ENCODE peak calls at places on chromosome X, in ten cellular contexts. Z is memory B cell; Q is ovary; P is cardiac fibroblast; U is neuronal stem cell; X is T1000; M is Caki2; C is tibial artery; J is RKO; D is stimulated activated naive CD4-positive, alpha-beta T cell. B is an unnamed sample.

GRCh38 chrX:44503550-44503949 is 39.1 kb downstream of the FUNDC1 start:
- DNase-seq in Z (no peak), Q (no peak), P (no peak), U (no peak), X (no peak), M (no peak), C (no peak), J (no peak), D (no peak), B (no peak)

GRCh38 chrX:13759152-13759718 is 24.7 kb downstream of the OFD1 start:
- DNase-seq in Z (peak; percentile 21), Q (no peak), P (no peak), U (no peak), X (no peak), M (no peak), C (no peak), J (no peak), D (no peak), B (no peak)

GRCh38 chrX:110133735-110134370 is 130.9 kb downstream of the TMEM164 start:
- DNase-seq in Z (no peak), Q (no peak), P (no peak), U (no peak), X (no peak), M (no peak), C (no peak), J (no peak), D (no peak), B (no peak)

GRCh38 chrX:102833136-102833535 is 103.9 kb upstream of the RAB40AL start:
- DNase-seq in Z (no peak), Q (no peak), P (peak; percentile 13), U (no peak), X (no peak), M (no peak), C (no peak), J (no peak), D (no peak), B (no peak)

GRCh38 chrX:97685753-97686152 is 802.0 kb downstream of the RPA4 start:
- DNase-seq in Z (no peak), Q (no peak), P (peak; percentile 55), U (no peak), X (no peak), M (peak; percentile 11), C (no peak), J (peak; percentile 50), D (no peak), B (no peak)

GRCh38 chrX:41516995-41517660 is 70.0 kb downstream of the NYX start:
- DNase-seq in Z (no peak), Q (no peak), P (no peak), U (no peak), X (no peak), M (no peak), C (no peak), J (no peak), D (no peak), B (no peak)

GRCh38 chrX:39152106-39152649 is 350.9 kb downstream of the MID1IP1 start:
- DNase-seq in Z (peak; percentile 26), Q (peak; percentile 24), P (peak; percentile 4), U (peak; percentile 18), X (no peak), M (no peak), C (no peak), J (peak; percentile 5), D (peak; percentile 16), B (no peak)

GRCh38 chrX:24242649-24243556 is 71.0 kb downstream of the SUPT20HL2 start:
- DNase-seq in Z (peak; percentile 2), Q (no peak), P (peak; percentile 97), U (no peak), X (no peak), M (no peak), C (peak; percentile 86), J (no peak), D (no peak), B (no peak)

GRCh38 chrX:119062750-119063374 is 9.9 kb upstream of the CT47C1 start:
- DNase-seq in Z (no peak), Q (no peak), P (peak; percentile 28), U (peak; percentile 5), X (no peak), M (no peak), C (no peak), J (no peak), D (no peak), B (no peak)

GRCh38 chrX:16196829-16197228 is 29.5 kb downstream of the MAGEB17 start:
- DNase-seq in Z (no peak), Q (no peak), P (no peak), U (no peak), X (no peak), M (no peak), C (no peak), J (no peak), D (no peak), B (no peak)

GRCh38 chrX:2701600-2701999 is 10.5 kb downstream of the CD99 start:
- DNase-seq in Z (no peak), Q (no peak), P (no peak), U (no peak), X (no peak), M (no peak), C (no peak), J (no peak), D (no peak), B (no peak)

GRCh38 chrX:29535212-29536162 is 679.9 kb upstream of the MAGEB2 start:
- DNase-seq in Z (no peak), Q (no peak), P (peak; percentile 21), U (no peak), X (no peak), M (no peak), C (no peak), J (no peak), D (no peak), B (no peak)

GRCh38 chrX:4850312-4850711 is 1136.9 kb upstream of the PRKX start:
- DNase-seq in Z (no peak), Q (no peak), P (no peak), U (no peak), X (no peak), M (no peak), C (no peak), J (no peak), D (no peak), B (no peak)

GRCh38 chrX:2351999-2352995 is 148.5 kb downstream of the DHRSX start:
- DNase-seq in Z (no peak), Q (no peak), P (peak; percentile 71), U (no peak), X (no peak), M (peak; percentile 93), C (no peak), J (no peak), D (no peak), B (no peak)

GRCh38 chrX:44816369-44816768 is 27.5 kb upstream of the DUSP21 start:
- DNase-seq in Z (no peak), Q (no peak), P (no peak), U (no peak), X (no peak), M (no peak), C (no peak), J (no peak), D (no peak), B (no peak)

GRCh38 chrX:145213504-145213903 is 33.8 kb upstream of the SPANXN1 start:
- DNase-seq in Z (no peak), Q (no peak), P (no peak), U (no peak), X (no peak), M (no peak), C (no peak), J (peak; percentile 23), D (no peak), B (no peak)

GRCh38 chrX:118221733-118222132 is 105.1 kb upstream of the KLHL13 start:
- DNase-seq in Z (no peak), Q (no peak), P (no peak), U (no peak), X (no peak), M (no peak), C (no peak), J (no peak), D (no peak), B (no peak)

GRCh38 chrX:131828482-131828881 is 194.6 kb upstream of the STK26 start:
- DNase-seq in Z (no peak), Q (no peak), P (no peak), U (no peak), X (no peak), M (no peak), C (no peak), J (peak; percentile 50), D (no peak), B (no peak)

GRCh38 chrX:134688839-134689238 is 30.6 kb upstream of the PLAC1 start:
- DNase-seq in Z (no peak), Q (no peak), P (no peak), U (no peak), X (no peak), M (peak; percentile 22), C (no peak), J (no peak), D (no peak), B (no peak)

GRCh38 chrX:17535229-17535628 is 160.2 kb downstream of the NHS start:
- DNase-seq in Z (no peak), Q (no peak), P (peak; percentile 55), U (no peak), X (no peak), M (no peak), C (no peak), J (no peak), D (peak; percentile 1), B (peak; percentile 12)

GRCh38 chrX:54076903-54077302 is 32.6 kb upstream of the PHF8 start:
- DNase-seq in Z (no peak), Q (no peak), P (peak; percentile 32), U (no peak), X (peak; percentile 39), M (no peak), C (no peak), J (no peak), D (no peak), B (no peak)

GRCh38 chrX:150482537-150483217 is 85.7 kb upstream of the MTM1 start:
- DNase-seq in Z (no peak), Q (no peak), P (no peak), U (no peak), X (no peak), M (peak; percentile 60), C (no peak), J (peak; percentile 82), D (no peak), B (no peak)

GRCh38 chrX:22136711-22137110 is 104.6 kb downstream of the PHEX start:
- DNase-seq in Z (no peak), Q (no peak), P (peak; percentile 7), U (no peak), X (no peak), M (no peak), C (no peak), J (no peak), D (no peak), B (no peak)

GRCh38 chrX:12307961-12308360 is 169.7 kb downstream of the FRMPD4 start:
- DNase-seq in Z (no peak), Q (no peak), P (no peak), U (no peak), X (no peak), M (no peak), C (no peak), J (no peak), D (no peak), B (no peak)

GRCh38 chrX:125711103-125711502 is 391.4 kb downstream of the TEX13C start:
- DNase-seq in Z (no peak), Q (no peak), P (no peak), U (no peak), X (no peak), M (no peak), C (no peak), J (no peak), D (no peak), B (no peak)

GRCh38 chrX:40524423-40524822 is 56.3 kb upstream of the ATP6AP2 start:
- DNase-seq in Z (no peak), Q (no peak), P (no peak), U (no peak), X (no peak), M (no peak), C (no peak), J (no peak), D (no peak), B (no peak)

GRCh38 chrX:36804066-36804465 is 204.1 kb upstream of the FAM47C start:
- DNase-seq in Z (no peak), Q (no peak), P (no peak), U (no peak), X (no peak), M (no peak), C (no peak), J (no peak), D (no peak), B (no peak)

GRCh38 chrX:75957107-75957610 is 172.1 kb upstream of the MAGEE2 start:
- DNase-seq in Z (no peak), Q (no peak), P (no peak), U (no peak), X (no peak), M (no peak), C (no peak), J (no peak), D (no peak), B (no peak)